ENCODE peak calls at places on chromosome 19, in five cellular contexts. L, X, C, M and Z are unnamed samples.

GRCh38 chr19:6564393-6564792 is 26.6 kb downstream of the CD70 start:
- DNase-seq in L (peak; percentile 40), X (no peak), C (no peak), M (no peak), Z (no peak)

GRCh38 chr19:18809149-18809978 is 18.3 kb upstream of the COMP start:
- DNase-seq in L (peak; percentile 89), X (no peak), C (no peak), M (peak; percentile 58), Z (no peak)

GRCh38 chr19:1117654-1118053 is 13.9 kb downstream of the GPX4 start:
- DNase-seq in L (no peak), X (no peak), C (no peak), M (no peak), Z (no peak)

GRCh38 chr19:29671393-29672076 is 6.3 kb downstream of the PLEKHF1 start:
- DNase-seq in L (peak; percentile 15), X (peak; percentile 74), C (no peak), M (no peak), Z (no peak)

GRCh38 chr19:41462497-41462896 is 19.5 kb downstream of the ERICH4 start:
- DNase-seq in L (no peak), X (no peak), C (no peak), M (no peak), Z (no peak)

GRCh38 chr19:12668346-12668745 is 1.7 kb downstream of the WDR83 start:
- DNase-seq in L (no peak), X (no peak), C (no peak), M (no peak), Z (no peak)

GRCh38 chr19:18453269-18454024 is 15.5 kb upstream of the ISYNA1 start:
- DNase-seq in L (no peak), X (no peak), C (no peak), M (no peak), Z (no peak)

GRCh38 chr19:40466219-40467006 is at the start of gene SPTBN4:
- DNase-seq in L (no peak), X (no peak), C (no peak), M (peak; percentile 31), Z (no peak)

GRCh38 chr19:55638864-55639359 is 1.9 kb upstream of the ZNF580 start:
- DNase-seq in L (no peak), X (no peak), C (no peak), M (no peak), Z (no peak)

GRCh38 chr19:38898788-38899446 is 501 bp downstream of the SIRT2 start:
- DNase-seq in L (peak; percentile 40), X (peak; percentile 35), C (no peak), M (no peak), Z (no peak)

GRCh38 chr19:39139305-39140194 is 14.0 kb downstream of the PAK4 start:
- DNase-seq in L (no peak), X (no peak), C (no peak), M (no peak), Z (no peak)

GRCh38 chr19:34126966-34127365 is 45.3 kb upstream of the LSM14A start:
- DNase-seq in L (no peak), X (no peak), C (no peak), M (no peak), Z (no peak)

GRCh38 chr19:35240322-35240721 is 8.5 kb upstream of the LSR start:
- DNase-seq in L (no peak), X (no peak), C (no peak), M (no peak), Z (no peak)

GRCh38 chr19:35913589-35913988 is 5.5 kb upstream of the TYROBP start:
- DNase-seq in L (no peak), X (no peak), C (no peak), M (no peak), Z (no peak)

GRCh38 chr19:48310227-48310626 is 15.1 kb upstream of the EMP3 start:
- DNase-seq in L (no peak), X (no peak), C (no peak), M (no peak), Z (no peak)

GRCh38 chr19:47229674-47230121 is 1.3 kb downstream of the BBC3 start:
- DNase-seq in L (no peak), X (no peak), C (no peak), M (no peak), Z (no peak)

GRCh38 chr19:30222428-30222873 is 149.7 kb upstream of the ZNF536 start:
- DNase-seq in L (peak; percentile 72), X (no peak), C (no peak), M (no peak), Z (no peak)